ENCODE peak calls at places on chromosomes 16 and 17, in seven cellular contexts. V is PC-9, I is lower lobe of right lung, Q is ascending aorta, K is suprapubic skin, C is neural progenitor cell, G is SJSA1. S is an unnamed sample.

GRCh38 chr16:64398795-64399194 is 723.1 kb downstream of the CDH11 start:
- DNase-seq in V (no peak), I (no peak), Q (no peak), K (no peak), C (no peak), G (no peak), S (no peak)

GRCh38 chr16:10579965-10580918 is at the start of gene EMP2:
- DNase-seq in V (peak; percentile 56), I (peak; percentile 87), Q (peak; percentile 43), K (peak; percentile 84), C (peak; percentile 93), G (peak; percentile 82), S (no peak)

GRCh38 chr17:32627233-32628008 is 140.6 kb downstream of the CDK5R1 start:
- DNase-seq in V (no peak), I (no peak), Q (no peak), K (no peak), C (peak; percentile 91), G (no peak), S (no peak)

GRCh38 chr17:12040478-12040877 is 19.8 kb downstream of the MAP2K4 start:
- DNase-seq in V (no peak), I (no peak), Q (no peak), K (no peak), C (no peak), G (no peak), S (no peak)

GRCh38 chr17:9169116-9169515 is 147.8 kb downstream of the NTN1 start:
- DNase-seq in V (peak; percentile 52), I (no peak), Q (no peak), K (no peak), C (no peak), G (no peak), S (no peak)

GRCh38 chr17:50693041-50693682 is 14.6 kb downstream of the ANKRD40 start:
- DNase-seq in V (peak; percentile 75), I (no peak), Q (no peak), K (peak; percentile 33), C (no peak), G (no peak), S (no peak)

GRCh38 chr16:55297062-55297909 is 26.7 kb upstream of the IRX6 start:
- DNase-seq in V (peak; percentile 86), I (no peak), Q (no peak), K (no peak), C (no peak), G (no peak), S (no peak)

GRCh38 chr17:41711669-41712400 is at the start of gene GAST:
- DNase-seq in V (no peak), I (no peak), Q (no peak), K (no peak), C (no peak), G (no peak), S (no peak)

GRCh38 chr16:1152651-1153259 is at the start of gene CACNA1H:
- DNase-seq in V (no peak), I (no peak), Q (no peak), K (no peak), C (peak; percentile 86), G (no peak), S (no peak)

GRCh38 chr17:4834621-4835020 is 1.5 kb downstream of the MINK1 start:
- DNase-seq in V (no peak), I (no peak), Q (no peak), K (no peak), C (no peak), G (no peak), S (no peak)

GRCh38 chr17:19005789-19006430 is 1.3 kb upstream of the FAM83G start:
- DNase-seq in V (no peak), I (no peak), Q (no peak), K (no peak), C (no peak), G (no peak), S (no peak)

GRCh38 chr17:5418858-5419355 is 555 bp downstream of the NUP88 start:
- DNase-seq in V (peak; percentile 88), I (peak; percentile 48), Q (no peak), K (no peak), C (no peak), G (no peak), S (no peak)

GRCh38 chr16:65922923-65923322 is 443.6 kb upstream of the CDH5 start:
- DNase-seq in V (no peak), I (no peak), Q (no peak), K (no peak), C (no peak), G (no peak), S (no peak)

GRCh38 chr17:57970706-57971105 is 15.5 kb upstream of the CUEDC1 start:
- DNase-seq in V (no peak), I (no peak), Q (no peak), K (no peak), C (no peak), G (peak; percentile 43), S (no peak)

GRCh38 chr16:60811051-60811608 is 1225.1 kb downstream of the CDH8 start:
- DNase-seq in V (no peak), I (no peak), Q (no peak), K (no peak), C (no peak), G (no peak), S (no peak)

GRCh38 chr16:60945225-60945624 is 1091.0 kb downstream of the CDH8 start:
- DNase-seq in V (no peak), I (no peak), Q (no peak), K (no peak), C (peak; percentile 79), G (no peak), S (no peak)

GRCh38 chr16:67993207-67994036 is 5.9 kb downstream of the DPEP2 start:
- DNase-seq in V (no peak), I (peak; percentile 92), Q (peak; percentile 30), K (peak; percentile 85), C (peak; percentile 84), G (peak; percentile 79), S (no peak)

GRCh38 chr16:25922438-25922837 is 230.7 kb downstream of the HS3ST4 start:
- DNase-seq in V (no peak), I (no peak), Q (no peak), K (no peak), C (no peak), G (no peak), S (no peak)

GRCh38 chr17:29929006-29929543 is 953 bp downstream of the SSH2 start:
- DNase-seq in V (peak; percentile 68), I (no peak), Q (no peak), K (no peak), C (peak; percentile 35), G (no peak), S (no peak)

GRCh38 chr16:19844945-19845641 is 39.6 kb downstream of the GPRC5B start:
- DNase-seq in V (no peak), I (no peak), Q (no peak), K (peak; percentile 70), C (no peak), G (peak; percentile 78), S (peak; percentile 63)

GRCh38 chr16:22316411-22316811 is 19.2 kb downstream of the POLR3E start:
- DNase-seq in V (no peak), I (no peak), Q (no peak), K (no peak), C (no peak), G (no peak), S (no peak)

GRCh38 chr16:26605872-26606271 is 460.9 kb upstream of the C16orf82 start:
- DNase-seq in V (no peak), I (no peak), Q (no peak), K (no peak), C (no peak), G (no peak), S (no peak)

GRCh38 chr17:36686123-36686669 is 84.8 kb downstream of the MRM1 start:
- DNase-seq in V (no peak), I (no peak), Q (no peak), K (no peak), C (no peak), G (no peak), S (no peak)
- H3K27me3 ChIP-seq in V (peaks cover 52% of the 10 kb centered on the region), I (no peaks in the 10 kb centered on the region), Q (no peaks in the 10 kb centered on the region), K (peaks cover 23% of the 10 kb centered on the region), C (no peaks in the 10 kb centered on the region), G (peaks cover 5% of the 10 kb centered on the region), S (peaks cover 2% of the 10 kb centered on the region)

DNA sequence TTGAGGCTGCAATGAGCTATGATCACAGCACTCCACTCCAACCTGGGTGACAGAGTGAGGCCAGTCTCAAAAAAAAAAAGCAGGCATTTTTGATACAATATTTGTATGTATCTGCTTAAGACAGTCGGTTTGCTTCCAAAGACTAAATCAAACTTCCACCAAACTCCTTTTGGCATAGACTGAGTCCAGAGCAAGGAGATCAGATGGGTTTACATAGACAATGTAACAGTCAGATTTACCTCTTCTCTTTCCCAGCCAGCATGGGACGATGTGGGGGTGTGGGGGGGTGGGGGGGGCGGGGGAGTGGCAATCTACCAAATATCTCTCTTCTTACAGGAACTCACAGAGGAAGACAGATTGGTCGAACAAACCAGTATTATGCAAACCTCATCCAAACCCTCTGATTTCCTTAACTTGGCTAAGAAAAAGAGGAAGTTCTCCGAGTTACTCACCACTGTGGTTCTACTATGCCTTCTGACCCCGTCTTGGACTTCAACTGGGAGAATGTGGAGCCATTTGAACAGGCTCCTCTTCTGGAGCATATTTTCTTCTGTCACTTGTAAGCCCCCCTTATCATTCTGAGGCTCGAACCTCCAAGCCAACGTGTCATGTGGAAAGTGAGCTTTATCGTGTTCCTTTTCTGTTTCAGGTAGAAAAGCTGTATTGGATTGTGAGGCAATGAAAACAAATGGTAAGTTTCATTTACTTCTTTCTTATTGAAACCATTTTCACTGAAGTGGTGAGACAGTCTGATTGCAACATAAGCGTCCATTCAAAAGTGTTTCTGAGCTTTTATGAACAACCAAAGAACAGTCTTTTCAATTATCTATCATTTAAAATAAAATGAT is at the start of gene MILR1:
- DNase-seq in V (peak; percentile 97), I (no peak), Q (no peak), K (peak; percentile 66), C (no peak), G (no peak), S (peak; percentile 23)
- H3K4me3 ChIP-seq in V (peak within 1 kb of the TSS; percentile 55), I (peak within 1 kb of the TSS; percentile 10), Q (no peak within 1 kb of the TSS), K (no peak within 1 kb of the TSS), C (no peak within 1 kb of the TSS), G (no peak within 1 kb of the TSS), S (no peak within 1 kb of the TSS)

GRCh38 chr17:45963889-45964288 is 35.2 kb upstream of the STH start:
- DNase-seq in V (no peak), I (no peak), Q (no peak), K (no peak), C (no peak), G (no peak), S (no peak)

GRCh38 chr17:45967378-45967777 is 31.7 kb upstream of the STH start:
- DNase-seq in V (no peak), I (no peak), Q (no peak), K (no peak), C (no peak), G (no peak), S (no peak)

GRCh38 chr17:45963258-45963657 is 35.8 kb upstream of the STH start:
- DNase-seq in V (no peak), I (no peak), Q (no peak), K (no peak), C (no peak), G (no peak), S (no peak)

GRCh38 chr17:45964634-45965033 is 34.4 kb upstream of the STH start:
- DNase-seq in V (no peak), I (no peak), Q (no peak), K (no peak), C (no peak), G (no peak), S (no peak)

GRCh38 chr17:45965741-45966140 is 33.3 kb upstream of the STH start:
- DNase-seq in V (no peak), I (no peak), Q (no peak), K (no peak), C (no peak), G (no peak), S (no peak)
- H3K27me3 ChIP-seq in V (peaks cover 45% of the 10 kb centered on the region), I (peaks cover 6% of the 10 kb centered on the region), Q (no peaks in the 10 kb centered on the region), K (no peaks in the 10 kb centered on the region), C (no peaks in the 10 kb centered on the region), G (peaks cover 35% of the 10 kb centered on the region), S (peaks cover 6% of the 10 kb centered on the region)

GRCh38 chr17:34582185-34582900 is 3.0 kb downstream of the TMEM132E start:
- DNase-seq in V (no peak), I (no peak), Q (no peak), K (no peak), C (peak; percentile 23), G (no peak), S (no peak)
- H3K4me3 ChIP-seq in V (no peak overlapping the region), I (no peak overlapping the region), Q (peak overlapping the region; percentile 58), K (peak overlapping the region; percentile 57), C (peak overlapping the region; percentile 53), G (no peak overlapping the region), S (no peak overlapping the region)

S was measured in BJ.